ENCODE peak calls at places on chromosome 11, in six cellular contexts. A, W, E, V, B and I are unnamed samples.
A peak's percentile ranks its signal among the peaks of the same experiment; 100 is the strongest.

GRCh38 chr11:121596195-121597145 is 143.7 kb upstream of the SORL1-AS1 start:
- DNase-seq in A (no peak), W (no peak), E (no peak), V (no peak), B (no peak), I (no peak)

GRCh38 chr11:99865951-99866350 is 821.1 kb upstream of the ARHGAP42 start:
- DNase-seq in A (no peak), W (no peak), E (no peak), V (no peak), B (no peak), I (no peak)

GRCh38 chr11:7436657-7437056 is 48.6 kb upstream of the OLFML1 start:
- DNase-seq in A (peak; percentile 65), W (no peak), E (no peak), V (peak; percentile 30), B (no peak), I (no peak)

GRCh38 chr11:85823816-85824215 is 12.9 kb upstream of the SYTL2 start:
- DNase-seq in A (peak; percentile 80), W (no peak), E (no peak), V (peak; percentile 88), B (no peak), I (no peak)

GRCh38 chr11:131099013-131099412 is 182.7 kb upstream of the SNX19 start:
- DNase-seq in A (no peak), W (no peak), E (no peak), V (no peak), B (no peak), I (no peak)

GRCh38 chr11:8870461-8871282 is 40.3 kb upstream of the AKIP1 start:
- DNase-seq in A (peak; percentile 67), W (peak; percentile 65), E (peak; percentile 30), V (peak; percentile 19), B (no peak), I (peak; percentile 70)

GRCh38 chr11:69892237-69892985 is 73.2 kb upstream of the FGF3 start:
- DNase-seq in A (no peak), W (peak; percentile 34), E (no peak), V (no peak), B (no peak), I (peak; percentile 18)

GRCh38 chr11:67439321-67440228 is 2.1 kb upstream of the PTPRCAP start:
- DNase-seq in A (peak; percentile 72), W (peak; percentile 45), E (no peak), V (peak; percentile 48), B (no peak), I (peak; percentile 60)